ENCODE peak calls at places on chromosomes 7 and 10, in seven cellular contexts. One of them, this sample, is unnamed.
A peak's percentile ranks its signal among the peaks of the same experiment; 100 is the strongest.

GRCh38 chr7:91201731-91202130 is 62.5 kb upstream of the FZD1 start:
- DNase-seq in lower lobe of right lung: no peak
- DNase-seq in colonic mucosa: no peak
- DNase-seq in epithelial cell of esophagus: no peak
- DNase-seq in left lung: no peak
- DNase-seq in AG04450: no peak
- DNase-seq in psoas muscle: no peak
- DNase-seq in this sample: no peak

GRCh38 chr10:92757066-92757716 is 67.4 kb downstream of the HHEX start:
- DNase-seq in AG04450: peak; percentile 63
- DNase-seq in lower lobe of right lung: peak; percentile 89
- DNase-seq in psoas muscle: peak; percentile 67
- DNase-seq in left lung: peak; percentile 90
- DNase-seq in colonic mucosa: peak; percentile 72
- DNase-seq in epithelial cell of esophagus: peak; percentile 33
- DNase-seq in this sample: peak; percentile 90

GRCh38 chr7:98034044-98035035 is 44.3 kb upstream of the OCM2 start:
- DNase-seq in lower lobe of right lung: no peak
- DNase-seq in psoas muscle: no peak
- DNase-seq in AG04450: no peak
- DNase-seq in left lung: no peak
- DNase-seq in colonic mucosa: no peak
- DNase-seq in epithelial cell of esophagus: peak; percentile 91
- DNase-seq in this sample: peak; percentile 8

GRCh38 chr7:129210256-129210988 is 14.4 kb upstream of the AHCYL2 start:
- DNase-seq in psoas muscle: peak; percentile 81
- DNase-seq in colonic mucosa: peak; percentile 81
- DNase-seq in AG04450: no peak
- DNase-seq in epithelial cell of esophagus: peak; percentile 62
- DNase-seq in lower lobe of right lung: peak; percentile 82
- DNase-seq in left lung: peak; percentile 67
- DNase-seq in this sample: peak; percentile 68

GRCh38 chr10:34889004-34889869 is 74.1 kb upstream of the PARD3 start:
- DNase-seq in AG04450: no peak
- DNase-seq in lower lobe of right lung: no peak
- DNase-seq in psoas muscle: no peak
- DNase-seq in colonic mucosa: no peak
- DNase-seq in left lung: no peak
- DNase-seq in epithelial cell of esophagus: peak; percentile 52
- DNase-seq in this sample: no peak

GRCh38 chr10:131921191-131921590 is 20.4 kb downstream of the PPP2R2D start:
- DNase-seq in left lung: no peak
- DNase-seq in AG04450: no peak
- DNase-seq in epithelial cell of esophagus: peak; percentile 87
- DNase-seq in colonic mucosa: no peak
- DNase-seq in lower lobe of right lung: no peak
- DNase-seq in psoas muscle: no peak
- DNase-seq in this sample: no peak

GRCh38 chr7:97351488-97351887 is 234.0 kb downstream of the SDHAF3 start:
- DNase-seq in epithelial cell of esophagus: no peak
- DNase-seq in AG04450: no peak
- DNase-seq in psoas muscle: no peak
- DNase-seq in colonic mucosa: no peak
- DNase-seq in lower lobe of right lung: no peak
- DNase-seq in left lung: no peak
- DNase-seq in this sample: no peak

GRCh38 chr7:44213872-44214595 is 13.3 kb downstream of the YKT6 start:
- DNase-seq in epithelial cell of esophagus: peak; percentile 61
- DNase-seq in lower lobe of right lung: no peak
- DNase-seq in colonic mucosa: no peak
- DNase-seq in AG04450: no peak
- DNase-seq in psoas muscle: no peak
- DNase-seq in left lung: no peak
- DNase-seq in this sample: peak; percentile 78

GRCh38 chr7:44161371-44161770 is 20.2 kb upstream of the MYL7 start:
- DNase-seq in epithelial cell of esophagus: no peak
- DNase-seq in lower lobe of right lung: no peak
- DNase-seq in AG04450: no peak
- DNase-seq in psoas muscle: no peak
- DNase-seq in colonic mucosa: no peak
- DNase-seq in left lung: no peak
- DNase-seq in this sample: no peak

GRCh38 chr10:78205457-78205856 is 171.8 kb downstream of the RPS24 start:
- DNase-seq in lower lobe of right lung: no peak
- DNase-seq in AG04450: no peak
- DNase-seq in left lung: no peak
- DNase-seq in colonic mucosa: no peak
- DNase-seq in epithelial cell of esophagus: no peak
- DNase-seq in psoas muscle: no peak
- DNase-seq in this sample: no peak

GRCh38 chr7:7830122-7830878 is 111.9 kb upstream of the RPA3 start:
- DNase-seq in epithelial cell of esophagus: peak; percentile 67
- DNase-seq in psoas muscle: no peak
- DNase-seq in left lung: no peak
- DNase-seq in colonic mucosa: no peak
- DNase-seq in lower lobe of right lung: no peak
- DNase-seq in AG04450: no peak
- DNase-seq in this sample: peak; percentile 46

GRCh38 chr10:16030562-16030961 is 170.3 kb upstream of the MINDY3 start:
- DNase-seq in lower lobe of right lung: no peak
- DNase-seq in psoas muscle: no peak
- DNase-seq in colonic mucosa: no peak
- DNase-seq in AG04450: no peak
- DNase-seq in epithelial cell of esophagus: no peak
- DNase-seq in left lung: no peak
- DNase-seq in this sample: no peak

GRCh38 chr7:102996957-102997356 is 77.6 kb downstream of the FBXL13 start:
- DNase-seq in lower lobe of right lung: no peak
- DNase-seq in AG04450: no peak
- DNase-seq in epithelial cell of esophagus: no peak
- DNase-seq in psoas muscle: no peak
- DNase-seq in left lung: no peak
- DNase-seq in colonic mucosa: no peak
- DNase-seq in this sample: no peak

GRCh38 chr10:21694646-21695045 is 160.6 kb downstream of the MLLT10 start:
- DNase-seq in AG04450: peak; percentile 39
- DNase-seq in psoas muscle: no peak
- DNase-seq in colonic mucosa: no peak
- DNase-seq in lower lobe of right lung: no peak
- DNase-seq in epithelial cell of esophagus: no peak
- DNase-seq in left lung: no peak
- DNase-seq in this sample: peak; percentile 29

GRCh38 chr7:139451638-139452037 is 31.8 kb downstream of the KLRG2 start:
- DNase-seq in psoas muscle: no peak
- DNase-seq in colonic mucosa: no peak
- DNase-seq in left lung: no peak
- DNase-seq in epithelial cell of esophagus: peak; percentile 49
- DNase-seq in AG04450: no peak
- DNase-seq in lower lobe of right lung: no peak
- DNase-seq in this sample: peak; percentile 20

GRCh38 chr10:68876246-68876918 is 24.7 kb upstream of the DDX50 start:
- DNase-seq in left lung: no peak
- DNase-seq in lower lobe of right lung: no peak
- DNase-seq in epithelial cell of esophagus: no peak
- DNase-seq in psoas muscle: no peak
- DNase-seq in AG04450: no peak
- DNase-seq in colonic mucosa: peak; percentile 67
- DNase-seq in this sample: peak; percentile 45

GRCh38 chr7:127365164-127365956 is 27.1 kb downstream of the ZNF800 start:
- DNase-seq in epithelial cell of esophagus: no peak
- DNase-seq in AG04450: no peak
- DNase-seq in left lung: no peak
- DNase-seq in colonic mucosa: no peak
- DNase-seq in psoas muscle: no peak
- DNase-seq in lower lobe of right lung: no peak
- DNase-seq in this sample: peak; percentile 10

GRCh38 chr10:19412531-19412930 is 363.9 kb downstream of the MALRD1 start:
- DNase-seq in AG04450: peak; percentile 10
- DNase-seq in colonic mucosa: no peak
- DNase-seq in psoas muscle: no peak
- DNase-seq in epithelial cell of esophagus: peak; percentile 50
- DNase-seq in left lung: no peak
- DNase-seq in lower lobe of right lung: no peak
- DNase-seq in this sample: peak; percentile 77

GRCh38 chr7:28002638-28003037 is 178.0 kb downstream of the JAZF1 start:
- DNase-seq in colonic mucosa: no peak
- DNase-seq in AG04450: no peak
- DNase-seq in epithelial cell of esophagus: peak; percentile 28
- DNase-seq in left lung: no peak
- DNase-seq in lower lobe of right lung: no peak
- DNase-seq in psoas muscle: no peak
- DNase-seq in this sample: peak; percentile 55
- H3K4me3 ChIP-seq in colonic mucosa: no peak overlapping the region
- H3K4me3 ChIP-seq in AG04450: no peak overlapping the region
- H3K4me3 ChIP-seq in epithelial cell of esophagus: no peak overlapping the region
- H3K4me3 ChIP-seq in left lung: no peak overlapping the region
- H3K4me3 ChIP-seq in lower lobe of right lung: no peak overlapping the region
- H3K4me3 ChIP-seq in psoas muscle: no peak overlapping the region
- H3K4me3 ChIP-seq in this sample: no peak overlapping the region

DNA sequence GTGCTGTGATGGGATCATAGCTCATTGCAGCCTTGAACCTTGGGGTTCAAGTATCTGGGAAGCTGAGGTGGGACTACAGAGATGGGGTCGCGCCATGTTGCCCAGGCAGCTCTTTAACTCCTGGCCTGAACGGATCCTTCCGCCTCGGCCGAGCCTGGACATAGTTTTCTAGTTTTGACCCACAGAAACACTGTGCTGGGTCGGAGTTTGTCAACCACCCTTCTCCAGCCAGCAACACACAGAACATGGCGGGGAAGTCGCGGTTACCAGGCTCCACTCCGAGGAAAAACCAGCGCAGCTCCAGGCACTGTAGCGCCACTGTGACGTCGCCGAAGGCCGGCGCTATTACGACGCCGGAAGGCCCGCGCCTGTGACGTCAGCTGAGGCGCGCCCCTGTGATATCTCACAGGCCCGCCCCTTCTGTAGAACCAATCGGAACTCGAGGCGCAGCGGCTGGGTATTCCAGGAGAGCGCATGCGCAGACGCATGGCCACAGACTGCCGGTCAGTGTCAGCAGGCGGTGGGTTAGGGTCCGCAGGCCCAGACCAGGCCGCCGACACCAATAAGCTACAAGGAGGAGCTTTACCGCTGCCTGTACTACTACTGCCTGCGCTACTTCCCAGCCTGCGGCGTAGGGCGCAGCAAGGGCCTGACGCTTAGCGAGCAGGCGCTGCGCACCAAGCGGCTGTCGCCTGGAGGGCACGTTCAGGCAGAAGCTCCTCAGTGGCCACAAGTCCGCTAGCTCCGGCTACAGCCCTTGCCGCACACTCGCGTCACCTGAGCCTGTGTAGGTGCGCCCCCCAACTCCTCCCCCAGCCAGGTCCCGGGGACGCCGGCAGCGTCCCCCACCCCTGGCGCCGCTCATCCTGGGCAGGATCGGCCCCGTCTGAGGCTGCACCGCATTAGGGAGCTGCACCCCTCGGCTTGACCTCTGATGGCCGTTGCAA is 135.2 kb upstream of the KCTD7 start:
- DNase-seq in colonic mucosa: peak; percentile 98
- DNase-seq in lower lobe of right lung: peak; percentile 99
- DNase-seq in psoas muscle: peak; percentile 98
- DNase-seq in AG04450: peak; percentile 94
- DNase-seq in epithelial cell of esophagus: peak; percentile 98
- DNase-seq in left lung: peak; percentile 98
- DNase-seq in this sample: peak; percentile 98
- H3K4me3 ChIP-seq in colonic mucosa: peak overlapping the region; percentile 74
- H3K4me3 ChIP-seq in lower lobe of right lung: peak overlapping the region; percentile 82
- H3K4me3 ChIP-seq in psoas muscle: peak overlapping the region; percentile 65
- H3K4me3 ChIP-seq in AG04450: peak overlapping the region; percentile 87
- H3K4me3 ChIP-seq in epithelial cell of esophagus: peak overlapping the region; percentile 60
- H3K4me3 ChIP-seq in left lung: peak overlapping the region; percentile 70
- H3K4me3 ChIP-seq in this sample: peak overlapping the region; percentile 64

GRCh38 chr10:95289921-95290421 is 832 bp downstream of the PDLIM1 start:
- DNase-seq in psoas muscle: no peak
- DNase-seq in left lung: no peak
- DNase-seq in AG04450: no peak
- DNase-seq in colonic mucosa: no peak
- DNase-seq in epithelial cell of esophagus: no peak
- DNase-seq in lower lobe of right lung: no peak
- DNase-seq in this sample: no peak

GRCh38 chr10:95286707-95287106 is 4.1 kb downstream of the PDLIM1 start:
- DNase-seq in psoas muscle: no peak
- DNase-seq in left lung: no peak
- DNase-seq in lower lobe of right lung: no peak
- DNase-seq in epithelial cell of esophagus: peak; percentile 34
- DNase-seq in colonic mucosa: no peak
- DNase-seq in AG04450: no peak
- DNase-seq in this sample: no peak

GRCh38 chr10:95289003-95289920 is 1.5 kb downstream of the PDLIM1 start:
- DNase-seq in colonic mucosa: peak; percentile 68
- DNase-seq in lower lobe of right lung: no peak
- DNase-seq in psoas muscle: no peak
- DNase-seq in AG04450: no peak
- DNase-seq in left lung: no peak
- DNase-seq in epithelial cell of esophagus: peak; percentile 69
- DNase-seq in this sample: peak; percentile 45

GRCh38 chr10:95287281-95287680 is 3.5 kb downstream of the PDLIM1 start:
- DNase-seq in left lung: no peak
- DNase-seq in lower lobe of right lung: no peak
- DNase-seq in AG04450: no peak
- DNase-seq in epithelial cell of esophagus: peak; percentile 19
- DNase-seq in colonic mucosa: no peak
- DNase-seq in psoas muscle: no peak
- DNase-seq in this sample: no peak

GRCh38 chr10:95288273-95288672 is 2.5 kb downstream of the PDLIM1 start:
- DNase-seq in AG04450: no peak
- DNase-seq in lower lobe of right lung: no peak
- DNase-seq in colonic mucosa: no peak
- DNase-seq in epithelial cell of esophagus: no peak
- DNase-seq in psoas muscle: no peak
- DNase-seq in left lung: no peak
- DNase-seq in this sample: no peak
- H3K4me3 ChIP-seq in AG04450: peak overlapping the region; percentile 23
- H3K4me3 ChIP-seq in lower lobe of right lung: peak overlapping the region; percentile 79
- H3K4me3 ChIP-seq in colonic mucosa: peak overlapping the region; percentile 60
- H3K4me3 ChIP-seq in epithelial cell of esophagus: peak overlapping the region; percentile 86
- H3K4me3 ChIP-seq in psoas muscle: peak overlapping the region; percentile 95
- H3K4me3 ChIP-seq in left lung: peak overlapping the region; percentile 61
- H3K4me3 ChIP-seq in this sample: peak overlapping the region; percentile 95

GRCh38 chr7:2123360-2123759 is 109.4 kb downstream of the MAD1L1 start:
- DNase-seq in epithelial cell of esophagus: no peak
- DNase-seq in colonic mucosa: no peak
- DNase-seq in psoas muscle: no peak
- DNase-seq in AG04450: no peak
- DNase-seq in left lung: no peak
- DNase-seq in lower lobe of right lung: no peak
- DNase-seq in this sample: no peak

GRCh38 chr7:2120251-2120660 is 112.5 kb downstream of the MAD1L1 start:
- DNase-seq in left lung: no peak
- DNase-seq in epithelial cell of esophagus: no peak
- DNase-seq in lower lobe of right lung: no peak
- DNase-seq in psoas muscle: no peak
- DNase-seq in colonic mucosa: no peak
- DNase-seq in AG04450: no peak
- DNase-seq in this sample: no peak

GRCh38 chr7:2122651-2123050 is 110.1 kb downstream of the MAD1L1 start:
- DNase-seq in psoas muscle: no peak
- DNase-seq in epithelial cell of esophagus: no peak
- DNase-seq in left lung: no peak
- DNase-seq in lower lobe of right lung: no peak
- DNase-seq in colonic mucosa: no peak
- DNase-seq in AG04450: no peak
- DNase-seq in this sample: no peak

GRCh38 chr7:2118630-2119190 is 114.0 kb downstream of the MAD1L1 start:
- DNase-seq in lower lobe of right lung: no peak
- DNase-seq in psoas muscle: no peak
- DNase-seq in AG04450: no peak
- DNase-seq in colonic mucosa: no peak
- DNase-seq in left lung: no peak
- DNase-seq in epithelial cell of esophagus: peak; percentile 63
- DNase-seq in this sample: no peak

GRCh38 chr7:2120841-2121830 is 111.6 kb downstream of the MAD1L1 start:
- DNase-seq in AG04450: no peak
- DNase-seq in colonic mucosa: no peak
- DNase-seq in left lung: no peak
- DNase-seq in lower lobe of right lung: no peak
- DNase-seq in epithelial cell of esophagus: no peak
- DNase-seq in psoas muscle: no peak
- DNase-seq in this sample: peak; percentile 41
- H3K4me3 ChIP-seq in AG04450: no peak overlapping the region
- H3K4me3 ChIP-seq in colonic mucosa: no peak overlapping the region
- H3K4me3 ChIP-seq in left lung: no peak overlapping the region
- H3K4me3 ChIP-seq in lower lobe of right lung: no peak overlapping the region
- H3K4me3 ChIP-seq in epithelial cell of esophagus: no peak overlapping the region
- H3K4me3 ChIP-seq in psoas muscle: no peak overlapping the region
- H3K4me3 ChIP-seq in this sample: no peak overlapping the region

This sample was measured in choroid plexus epithelial cell.